ENCODE peak calls at places on chromosome 12, in six cellular contexts. R is H9, P is IMR-90, S is H1, E is mesenchymal stem cell, I is trophoblast cell. V is an unnamed sample.

GRCh38 chr12:34296143-34297041 is 274.1 kb downstream of the ALG10 start:
- DNase-seq in S (no peak), R (no peak), E (no peak), I (no peak), P (no peak), V (no peak)

GRCh38 chr12:94754653-94755052 is 104.3 kb upstream of the TMCC3 start:
- DNase-seq in S (no peak), I (no peak), R (no peak), P (no peak), E (no peak), V (no peak)

GRCh38 chr12:58387199-58387598 is 445.8 kb downstream of the ATP23 start:
- DNase-seq in E (peak), I (peak), S (no peak), P (peak), R (no peak), V (peak)

GRCh38 chr12:32151081-32151480 is 44.4 kb downstream of the BICD1 start:
- DNase-seq in I (no peak), S (no peak), R (no peak), P (no peak), E (no peak), V (no peak)

GRCh38 chr12:2256915-2257314 is 204.1 kb downstream of the CACNA1C start:
- DNase-seq in E (peak), P (peak), S (no peak), R (no peak), I (no peak), V (no peak)

GRCh38 chr12:48045965-48046364 is 41.7 kb upstream of the COL2A1 start:
- DNase-seq in R (no peak), E (no peak), S (no peak), I (no peak), P (no peak), V (no peak)

GRCh38 chr12:82406651-82407050 is 48.3 kb downstream of the METTL25 start:
- DNase-seq in I (no peak), P (no peak), R (no peak), S (no peak), E (no peak), V (no peak)

GRCh38 chr12:10113085-10113484 is 14.3 kb upstream of the CLEC1A start:
- DNase-seq in I (no peak), R (no peak), S (no peak), P (peak), E (no peak), V (no peak)

GRCh38 chr12:116784238-116784612 is 46.1 kb downstream of the RNFT2 start:
- DNase-seq in R (no peak), E (no peak), I (no peak), P (no peak), S (no peak), V (peak)

GRCh38 chr12:30447061-30447750 is 248.5 kb downstream of the IPO8 start:
- DNase-seq in I (no peak), E (peak), R (no peak), S (no peak), P (no peak), V (no peak)

GRCh38 chr12:114547636-114548035 is 136.3 kb downstream of the TBX3 start:
- DNase-seq in E (no peak), R (no peak), I (peak), S (no peak), P (no peak), V (peak)

GRCh38 chr12:10212623-10213131 is at the start of gene GABARAPL1:
- DNase-seq in S (no peak), I (peak), R (peak), E (peak), P (peak), V (peak)

GRCh38 chr12:101710289-101710688 is 12.8 kb downstream of the CHPT1 start:
- DNase-seq in S (no peak), E (no peak), R (no peak), I (no peak), P (no peak), V (no peak)

GRCh38 chr12:101719566-101719965 is 19.7 kb downstream of the SYCP3 start:
- DNase-seq in S (no peak), E (no peak), P (peak), I (no peak), R (no peak), V (no peak)

GRCh38 chr12:101713059-101713682 is 15.7 kb downstream of the CHPT1 start:
- DNase-seq in E (peak), I (no peak), R (no peak), P (no peak), S (no peak), V (no peak)

GRCh38 chr12:101715045-101715444 is 17.6 kb downstream of the CHPT1 start:
- DNase-seq in S (no peak), E (no peak), P (no peak), R (no peak), I (no peak), V (no peak)

GRCh38 chr12:101713930-101714329 is 16.5 kb downstream of the CHPT1 start:
- DNase-seq in S (no peak), E (no peak), I (no peak), P (no peak), R (no peak), V (no peak)
- H3K27ac ChIP-seq in S (no peak), E (no peak), I (no peak), P (no peak), R (no peak), V (no peak)

GRCh38 chr12:55957106-55957859 is 8.6 kb downstream of the PMEL start:
- DNase-seq in R (no peak), I (no peak), E (no peak), S (no peak), P (no peak), V (no peak)
- H2BK120ac ChIP-seq in R (no peak), I (peak), E (no peak), S (no peak), P (no peak), V (no peak)

GRCh38 chr12:46380881-46381280 is 8.3 kb upstream of the SLC38A2 start:
- DNase-seq in S (no peak), I (no peak), P (no peak), R (no peak), E (no peak), V (no peak)
- H3K27ac ChIP-seq in S (no peak), I (no peak), P (no peak), R (no peak), E (no peak), V (no peak)

DNA sequence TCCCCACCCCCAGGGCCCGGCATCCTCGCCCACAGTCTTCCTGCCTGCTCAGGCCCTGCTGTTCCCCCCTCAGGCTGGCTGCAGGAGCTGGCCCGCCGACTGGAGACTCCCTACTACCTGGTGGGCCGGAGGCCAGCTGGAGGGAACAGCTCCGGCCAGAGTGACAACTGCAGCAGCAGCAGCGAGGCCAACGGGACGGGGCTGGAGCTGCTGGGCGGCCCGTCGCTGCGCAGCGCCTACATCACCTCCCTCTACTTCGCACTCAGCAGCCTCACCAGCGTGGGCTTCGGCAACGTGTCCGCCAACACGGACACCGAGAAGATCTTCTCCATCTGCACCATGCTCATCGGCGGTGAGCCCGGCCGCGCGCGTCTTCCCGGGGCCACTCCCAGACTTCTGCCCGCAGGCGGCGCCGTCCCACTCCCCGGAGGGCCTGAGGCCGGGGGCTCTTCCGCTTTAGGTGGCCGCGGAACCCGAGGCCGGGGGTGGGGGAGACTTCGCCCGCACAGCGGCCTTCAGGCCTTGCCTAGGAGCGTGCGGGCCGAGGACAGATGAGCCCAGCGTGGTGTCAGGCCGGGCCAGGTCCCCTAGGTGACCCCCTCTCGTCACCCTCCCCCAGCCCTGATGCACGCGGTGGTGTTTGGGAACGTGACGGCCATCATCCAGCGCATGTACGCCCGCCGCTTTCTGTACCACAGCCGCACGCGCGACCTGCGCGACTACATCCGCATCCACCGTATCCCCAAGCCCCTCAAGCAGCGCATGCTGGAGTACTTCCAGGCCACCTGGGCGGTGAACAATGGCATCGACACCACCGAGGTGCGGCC is 10.2 kb downstream of the KCNH3 start:
- DNase-seq in E (peak), I (peak), S (no peak), R (peak), P (no peak), V (peak)
- H2BK120ac ChIP-seq in E (no peak), I (no peak), S (no peak), R (no peak), P (no peak), V (no peak)

GRCh38 chr12:106986625-106987389 is at the start of gene MTERF2:
- DNase-seq in S (peak), P (peak), E (peak), R (peak), I (peak), V (peak)
- H3K27ac ChIP-seq in S (peak), P (peak), E (peak), R (no peak), I (peak), V (peak)

GRCh38 chr12:54324617-54325441 is at the start of gene COPZ1:
- DNase-seq in P (peak), S (peak), I (peak), R (peak), E (peak), V (peak)
- H2BK120ac ChIP-seq in P (peak), S (peak), I (peak), R (no peak), E (peak), V (no peak)

GRCh38 chr12:67633024-67633423 is 15.5 kb upstream of the DYRK2 start:
- DNase-seq in E (no peak), S (no peak), I (no peak), R (no peak), P (no peak), V (no peak)
- H3K27ac ChIP-seq in E (no peak), S (no peak), I (no peak), R (no peak), P (no peak), V (no peak)

GRCh38 chr12:38905480-38906351 is at the start of gene CPNE8:
- DNase-seq in P (no peak), S (no peak), E (peak), R (peak), I (peak), V (peak)
- H2BK120ac ChIP-seq in P (no peak), S (peak), E (peak), R (no peak), I (peak), V (no peak)

GRCh38 chr12:1186298-1186697 is 195.3 kb downstream of the ERC1 start:
- DNase-seq in I (no peak), S (no peak), R (no peak), E (no peak), P (no peak), V (no peak)

GRCh38 chr12:1184402-1184801 is 193.4 kb downstream of the ERC1 start:
- DNase-seq in P (peak), R (no peak), I (no peak), E (no peak), S (no peak), V (no peak)

GRCh38 chr12:1189163-1189562 is 198.1 kb downstream of the ERC1 start:
- DNase-seq in P (no peak), I (peak), S (no peak), R (no peak), E (no peak), V (peak)

DNA sequence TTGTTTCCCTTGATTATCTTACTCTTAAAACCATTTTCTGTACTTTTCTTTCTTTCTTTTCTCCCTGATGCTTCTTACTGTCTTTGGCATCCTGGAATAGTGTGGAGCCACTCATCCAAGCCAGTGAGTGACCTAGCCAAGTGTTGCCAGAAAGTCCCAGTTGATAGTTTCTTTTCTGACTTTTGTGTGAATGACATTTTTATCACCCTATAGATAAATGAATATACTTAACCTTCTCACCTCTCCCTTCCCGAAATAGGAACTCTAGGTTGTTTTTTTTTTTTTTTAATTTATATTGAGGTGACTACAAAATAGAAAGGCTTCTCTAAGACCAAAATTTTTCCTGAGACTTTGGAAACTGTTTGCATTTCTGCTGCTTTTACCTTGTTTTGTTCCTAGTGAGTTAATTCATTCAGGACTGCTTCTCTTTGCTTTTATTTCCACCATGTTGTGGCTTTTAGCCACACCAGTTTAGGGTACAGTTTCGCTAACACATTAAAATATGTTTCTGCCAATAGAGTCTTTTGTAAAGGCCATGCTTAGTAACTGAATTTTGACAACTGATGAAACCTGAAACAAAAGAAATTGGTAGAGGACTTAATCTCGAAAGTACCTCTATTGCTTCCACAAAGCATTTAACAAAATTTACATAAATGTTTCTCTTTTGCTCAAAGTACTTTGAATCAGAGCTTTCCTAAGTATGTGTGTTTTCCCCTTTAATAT is 194.6 kb downstream of the ERC1 start:
- DNase-seq in S (no peak), R (no peak), E (no peak), I (no peak), P (no peak), V (no peak)
- H3K27ac ChIP-seq in S (no peak), R (no peak), E (no peak), I (no peak), P (no peak), V (no peak)

GRCh38 chr12:132593071-132593470 is 17.3 kb downstream of the LRCOL1 start:
- DNase-seq in E (no peak), I (no peak), S (no peak), R (no peak), P (no peak), V (no peak)
- H2BK120ac ChIP-seq in E (no peak), I (no peak), S (no peak), R (no peak), P (no peak), V (no peak)

V was measured in mesendoderm.